ENCODE peak calls at places on chromosomes 1 and 21, in ten cellular contexts. J is pancreas; H is A673; X is OCI-LY7; A is PC-9; R is CD8-positive, alpha-beta T cell; W is left ventricle myocardium inferior; U is dorsolateral prefrontal cortex; O is ovary; S is brain microvascular endothelial cell. N is an unnamed sample.
A peak's percentile ranks its signal among the peaks of the same experiment; 100 is the strongest.

GRCh38 chr1:172588296-172589291 is 55.6 kb downstream of the SUCO start:
- DNase-seq in R (no peak), S (peak; percentile 93), U (no peak), O (no peak), X (no peak), H (peak; percentile 5), J (no peak), W (no peak), A (peak; percentile 90), N (no peak)

GRCh38 chr1:236795757-236796719 is 946 bp downstream of the MTR start:
- DNase-seq in X (peak; percentile 8), H (peak; percentile 4), U (no peak), R (peak; percentile 81), S (peak; percentile 16), W (no peak), A (peak; percentile 53), O (no peak), J (no peak), N (no peak)

GRCh38 chr1:174990382-174990999 is 9.3 kb upstream of the CACYBP start:
- DNase-seq in O (no peak), X (peak; percentile 56), R (no peak), U (no peak), W (no peak), S (no peak), H (peak; percentile 76), J (no peak), A (no peak), N (no peak)

GRCh38 chr1:13823126-13823880 is 123.3 kb downstream of the PRDM2 start:
- DNase-seq in A (no peak), X (no peak), S (no peak), U (no peak), J (no peak), R (no peak), H (no peak), W (no peak), O (no peak), N (no peak)

GRCh38 chr21:29192999-29193563 is 62.6 kb downstream of the MAP3K7CL start:
- DNase-seq in R (no peak), W (peak; percentile 30), X (no peak), H (peak; percentile 86), U (no peak), J (no peak), A (no peak), O (no peak), S (no peak), N (no peak)

GRCh38 chr21:44057960-44058651 is 46.0 kb downstream of the TRAPPC10 start:
- DNase-seq in H (no peak), X (no peak), O (no peak), R (no peak), S (no peak), U (no peak), A (no peak), J (no peak), W (no peak), N (no peak)

GRCh38 chr1:5640845-5641244 is 351.4 kb downstream of the NPHP4 start:
- DNase-seq in A (no peak), W (no peak), S (no peak), O (no peak), J (no peak), R (no peak), X (peak; percentile 39), U (no peak), H (peak; percentile 15), N (no peak)

GRCh38 chr1:56798053-56798471 is 21.1 kb downstream of the FYB2 start:
- DNase-seq in W (no peak), A (peak; percentile 40), H (no peak), X (no peak), U (no peak), O (no peak), S (peak; percentile 54), R (no peak), J (no peak), N (no peak)

GRCh38 chr1:230906226-230906625 is 37.9 kb upstream of the C1orf198 start:
- DNase-seq in H (no peak), X (no peak), J (no peak), W (no peak), U (no peak), R (no peak), S (no peak), A (no peak), O (no peak), N (no peak)

GRCh38 chr1:91846007-91846620 is 39.8 kb downstream of the TGFBR3 start:
- DNase-seq in O (no peak), R (no peak), U (no peak), X (no peak), J (no peak), A (peak; percentile 66), W (no peak), S (no peak), H (peak; percentile 84), N (peak; percentile 55)

GRCh38 chr1:169307176-169307575 is 60.4 kb downstream of the NME7 start:
- DNase-seq in O (no peak), R (no peak), W (no peak), H (no peak), X (no peak), S (no peak), U (no peak), A (no peak), J (no peak), N (no peak)

GRCh38 chr1:65003316-65003664 is 36.9 kb upstream of the JAK1 start:
- DNase-seq in W (no peak), U (no peak), A (no peak), H (no peak), O (no peak), J (no peak), X (no peak), R (no peak), S (no peak), N (no peak)
- H3K27ac ChIP-seq in W (peak overlapping the region; percentile 97), U (peak overlapping the region; percentile 84), A (peak overlapping the region; percentile 71), H (peak overlapping the region; percentile 94), O (peak overlapping the region; percentile 86), J (peak overlapping the region; percentile 78), X (no peak overlapping the region), R (peak overlapping the region; percentile 61), S (peak overlapping the region; percentile 95), N (peak overlapping the region; percentile 98)

DNA sequence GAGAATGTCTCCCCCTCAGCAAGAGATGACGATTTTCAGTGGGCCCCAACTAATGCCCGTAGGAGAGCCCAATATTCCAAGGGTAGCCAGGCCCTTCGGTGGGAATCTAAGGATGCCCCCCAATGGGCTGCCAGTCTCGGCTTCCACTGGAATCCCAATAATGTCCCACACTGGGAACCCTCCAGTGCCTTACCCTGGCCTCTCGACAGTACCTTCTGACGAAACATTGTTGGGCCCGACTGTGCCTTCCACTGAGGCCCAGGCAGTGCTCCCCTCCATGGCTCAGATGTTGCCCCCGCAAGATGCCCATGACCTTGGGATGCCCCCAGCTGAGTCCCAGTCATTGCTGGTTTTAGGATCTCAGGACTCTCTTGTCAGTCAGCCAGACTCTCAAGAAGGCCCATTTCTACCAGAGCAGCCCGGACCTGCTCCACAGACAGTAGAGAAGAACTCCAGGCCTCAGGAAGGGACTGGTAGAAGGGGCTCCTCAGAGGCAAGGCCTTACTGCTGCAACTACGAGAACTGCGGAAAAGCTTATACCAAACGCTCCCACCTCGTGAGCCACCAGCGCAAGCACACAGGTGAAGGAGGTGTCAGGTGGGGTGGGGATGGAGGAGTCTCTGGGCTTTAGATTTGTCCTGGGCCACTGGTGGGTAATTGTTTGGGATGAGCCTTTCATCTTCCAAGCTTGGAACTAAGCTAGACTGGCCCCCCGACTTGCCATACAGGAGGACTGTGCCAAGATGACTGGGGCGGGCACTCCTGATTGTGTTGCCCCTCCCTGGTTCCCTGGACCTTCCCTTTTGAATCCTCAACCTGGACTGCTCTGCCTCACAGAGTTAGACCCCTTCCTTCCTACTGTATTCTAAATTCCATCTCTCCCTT is 11.2 kb downstream of the KLF17 start:
- DNase-seq in R (no peak), S (no peak), A (no peak), H (no peak), J (no peak), W (no peak), O (no peak), U (no peak), X (no peak), N (no peak)
- TF ChIP-seq CTCF in R (no peak), S (no peak), A (no peak), H (no peak), J (no peak), W (no peak), O (no peak), U (no peak), X (no peak), N (no peak)

GRCh38 chr1:243257189-243257588 is 1.3 kb downstream of the SDCCAG8 start:
- DNase-seq in R (no peak), J (no peak), H (no peak), O (no peak), W (no peak), S (no peak), A (no peak), X (no peak), U (no peak), N (no peak)
- H3K4me3 ChIP-seq in R (no peak overlapping the region), J (peak overlapping the region; percentile 73), H (peak overlapping the region; percentile 81), O (no peak overlapping the region), W (peak overlapping the region; percentile 95), S (peak overlapping the region; percentile 90), A (peak overlapping the region; percentile 76), X (peak overlapping the region; percentile 93), U (peak overlapping the region; percentile 92), N (peak overlapping the region; percentile 89)

GRCh38 chr1:203676455-203676854 is 49.8 kb downstream of the ATP2B4 start:
- DNase-seq in R (no peak), O (no peak), X (no peak), H (peak; percentile 28), U (no peak), S (no peak), W (no peak), J (no peak), A (no peak), N (no peak)

GRCh38 chr1:203677771-203678170 is 51.1 kb downstream of the ATP2B4 start:
- DNase-seq in H (no peak), U (no peak), S (no peak), R (no peak), W (peak; percentile 29), O (no peak), J (no peak), X (no peak), A (no peak), N (no peak)

GRCh38 chr1:203680765-203681164 is 54.1 kb downstream of the ATP2B4 start:
- DNase-seq in R (no peak), W (no peak), A (no peak), S (no peak), U (no peak), O (no peak), H (no peak), X (no peak), J (no peak), N (no peak)

GRCh38 chr1:203681739-203682138 is 55.1 kb downstream of the ATP2B4 start:
- DNase-seq in O (no peak), S (no peak), U (no peak), W (no peak), H (no peak), R (no peak), J (no peak), A (no peak), X (no peak), N (no peak)

DNA sequence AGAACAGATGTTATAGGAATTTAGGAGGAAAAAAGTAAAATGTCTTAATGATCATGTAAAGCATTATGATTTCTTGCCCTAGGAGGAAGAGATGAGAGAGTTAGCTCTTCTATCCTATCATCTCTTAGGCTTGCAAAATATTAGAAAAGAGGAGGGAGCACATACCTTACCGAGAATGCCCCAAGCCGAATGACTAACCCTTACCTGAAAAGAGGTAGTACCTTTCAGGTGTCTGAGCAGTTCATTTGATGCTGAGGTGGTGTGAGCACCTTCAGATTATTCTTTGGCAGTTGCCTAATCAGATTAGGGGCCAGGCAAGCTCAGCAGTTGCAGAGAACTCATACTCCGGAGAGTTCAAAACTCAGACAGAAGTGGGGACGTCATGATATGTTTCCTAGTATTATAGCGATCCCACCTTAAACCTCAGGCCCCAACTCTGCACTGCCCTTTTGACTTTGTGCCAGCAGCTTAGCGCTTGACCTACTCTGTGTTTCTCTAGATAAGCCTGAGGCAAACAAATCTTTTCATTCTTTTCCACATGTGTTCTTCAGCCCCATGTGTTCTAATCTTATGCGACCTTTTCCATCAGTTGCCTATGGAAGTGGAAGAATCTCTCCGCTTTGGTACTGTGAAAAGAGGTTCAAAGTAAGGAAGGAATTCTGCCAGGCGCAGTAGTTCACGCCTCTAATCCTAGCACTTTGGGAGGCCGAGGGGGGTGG is 52.5 kb downstream of the ATP2B4 start:
- DNase-seq in A (peak; percentile 64), U (no peak), W (no peak), O (no peak), H (no peak), J (no peak), S (no peak), X (no peak), R (no peak), N (no peak)
- H3K27ac ChIP-seq in A (no peak overlapping the region), U (no peak overlapping the region), W (no peak overlapping the region), O (no peak overlapping the region), H (no peak overlapping the region), J (no peak overlapping the region), S (no peak overlapping the region), X (no peak overlapping the region), R (no peak overlapping the region), N (peak overlapping the region; percentile 8)

N was measured in tibial artery.